ENCODE peak calls at places on chromosome 16, in five cellular contexts. One of them, this sample, is unnamed.

GRCh38 chr16:47182318-47182717 is 38.6 kb upstream of the NETO2 start:
- DNase-seq in upper lobe of right lung: no peak
- DNase-seq in fibroblast of mammary gland: no peak
- DNase-seq in GM12865: no peak
- DNase-seq in BE2C: no peak
- DNase-seq in this sample: no peak

GRCh38 chr16:78348886-78349285 is 249.4 kb downstream of the WWOX start:
- DNase-seq in upper lobe of right lung: no peak
- DNase-seq in fibroblast of mammary gland: no peak
- DNase-seq in GM12865: no peak
- DNase-seq in BE2C: no peak
- DNase-seq in this sample: no peak

GRCh38 chr16:67236551-67237395 is 9.8 kb downstream of the TMEM208 start:
- DNase-seq in upper lobe of right lung: peak; percentile 78
- DNase-seq in fibroblast of mammary gland: peak; percentile 67
- DNase-seq in GM12865: peak; percentile 81
- DNase-seq in BE2C: peak; percentile 94
- DNase-seq in this sample: peak; percentile 67

GRCh38 chr16:66300501-66300900 is 66.0 kb upstream of the CDH5 start:
- DNase-seq in upper lobe of right lung: no peak
- DNase-seq in fibroblast of mammary gland: no peak
- DNase-seq in GM12865: no peak
- DNase-seq in BE2C: no peak
- DNase-seq in this sample: no peak

GRCh38 chr16:75293173-75293572 is 41.7 kb upstream of the BCAR1 start:
- DNase-seq in upper lobe of right lung: no peak
- DNase-seq in fibroblast of mammary gland: no peak
- DNase-seq in GM12865: no peak
- DNase-seq in BE2C: no peak
- DNase-seq in this sample: no peak

GRCh38 chr16:74291577-74292208 is 4.9 kb upstream of the PSMD7 start:
- DNase-seq in upper lobe of right lung: no peak
- DNase-seq in fibroblast of mammary gland: peak; percentile 60
- DNase-seq in GM12865: no peak
- DNase-seq in BE2C: no peak
- DNase-seq in this sample: no peak

GRCh38 chr16:68069511-68070248 is 15.5 kb upstream of the NFATC3 start:
- DNase-seq in upper lobe of right lung: peak; percentile 80
- DNase-seq in fibroblast of mammary gland: no peak
- DNase-seq in GM12865: no peak
- DNase-seq in BE2C: no peak
- DNase-seq in this sample: no peak

GRCh38 chr16:10979717-10980601 is 35.6 kb downstream of the CLEC16A start:
- DNase-seq in upper lobe of right lung: no peak
- DNase-seq in fibroblast of mammary gland: no peak
- DNase-seq in GM12865: no peak
- DNase-seq in BE2C: no peak
- DNase-seq in this sample: peak; percentile 33

GRCh38 chr16:27639588-27640276 is 89.8 kb downstream of the KATNIP start:
- DNase-seq in upper lobe of right lung: no peak
- DNase-seq in fibroblast of mammary gland: peak; percentile 63
- DNase-seq in GM12865: peak; percentile 63
- DNase-seq in BE2C: peak; percentile 59
- DNase-seq in this sample: peak; percentile 62

GRCh38 chr16:53999841-54000240 is 286.7 kb downstream of the IRX3 start:
- DNase-seq in upper lobe of right lung: no peak
- DNase-seq in fibroblast of mammary gland: peak; percentile 28
- DNase-seq in GM12865: no peak
- DNase-seq in BE2C: no peak
- DNase-seq in this sample: peak; percentile 69

GRCh38 chr16:24943471-24943870 is 71.7 kb downstream of the ARHGAP17 start:
- DNase-seq in upper lobe of right lung: no peak
- DNase-seq in fibroblast of mammary gland: no peak
- DNase-seq in GM12865: no peak
- DNase-seq in BE2C: no peak
- DNase-seq in this sample: no peak

GRCh38 chr16:58500329-58501241 is 642 bp downstream of the NDRG4 start:
- DNase-seq in upper lobe of right lung: no peak
- DNase-seq in fibroblast of mammary gland: no peak
- DNase-seq in GM12865: no peak
- DNase-seq in BE2C: peak; percentile 45
- DNase-seq in this sample: no peak

GRCh38 chr16:7615565-7615964 is 282.9 kb downstream of the RBFOX1 start:
- DNase-seq in upper lobe of right lung: no peak
- DNase-seq in fibroblast of mammary gland: no peak
- DNase-seq in GM12865: no peak
- DNase-seq in BE2C: no peak
- DNase-seq in this sample: no peak

GRCh38 chr16:68297908-68298307 is 12.8 kb downstream of the SLC7A6OS start:
- DNase-seq in upper lobe of right lung: no peak
- DNase-seq in fibroblast of mammary gland: peak; percentile 30
- DNase-seq in GM12865: no peak
- DNase-seq in BE2C: no peak
- DNase-seq in this sample: no peak

GRCh38 chr16:72429566-72430160 is 257.7 kb upstream of the PMFBP1 start:
- DNase-seq in upper lobe of right lung: no peak
- DNase-seq in fibroblast of mammary gland: no peak
- DNase-seq in GM12865: no peak
- DNase-seq in BE2C: no peak
- DNase-seq in this sample: no peak

GRCh38 chr16:15440852-15441251 is 6.5 kb downstream of the BMERB1 start:
- DNase-seq in upper lobe of right lung: no peak
- DNase-seq in fibroblast of mammary gland: peak; percentile 84
- DNase-seq in GM12865: no peak
- DNase-seq in BE2C: no peak
- DNase-seq in this sample: peak; percentile 54

GRCh38 chr16:30997000-30997886 is 12.2 kb downstream of the HSD3B7 start:
- DNase-seq in upper lobe of right lung: peak; percentile 92
- DNase-seq in fibroblast of mammary gland: peak; percentile 75
- DNase-seq in GM12865: peak; percentile 93
- DNase-seq in BE2C: peak; percentile 86
- DNase-seq in this sample: peak; percentile 53

GRCh38 chr16:72291121-72291520 is 119.2 kb upstream of the PMFBP1 start:
- DNase-seq in upper lobe of right lung: no peak
- DNase-seq in fibroblast of mammary gland: peak; percentile 65
- DNase-seq in GM12865: no peak
- DNase-seq in BE2C: no peak
- DNase-seq in this sample: no peak

GRCh38 chr16:63614421-63614820 is 1507.4 kb downstream of the CDH11 start:
- DNase-seq in upper lobe of right lung: no peak
- DNase-seq in fibroblast of mammary gland: no peak
- DNase-seq in GM12865: no peak
- DNase-seq in BE2C: no peak
- DNase-seq in this sample: peak; percentile 46

GRCh38 chr16:11112723-11113348 is 143.2 kb downstream of the SOCS1 start:
- DNase-seq in upper lobe of right lung: no peak
- DNase-seq in fibroblast of mammary gland: no peak
- DNase-seq in GM12865: peak; percentile 73
- DNase-seq in BE2C: peak; percentile 65
- DNase-seq in this sample: no peak

GRCh38 chr16:88747588-88748301 is 37.3 kb downstream of the PIEZO1 start:
- DNase-seq in upper lobe of right lung: no peak
- DNase-seq in fibroblast of mammary gland: no peak
- DNase-seq in GM12865: peak; percentile 75
- DNase-seq in BE2C: no peak
- DNase-seq in this sample: no peak

GRCh38 chr16:85134076-85134793 is 22.0 kb upstream of the CIBAR2 start:
- DNase-seq in upper lobe of right lung: no peak
- DNase-seq in fibroblast of mammary gland: no peak
- DNase-seq in GM12865: no peak
- DNase-seq in BE2C: no peak
- DNase-seq in this sample: no peak

GRCh38 chr16:51657844-51658243 is 506.8 kb upstream of the SALL1 start:
- DNase-seq in upper lobe of right lung: no peak
- DNase-seq in fibroblast of mammary gland: no peak
- DNase-seq in GM12865: no peak
- DNase-seq in BE2C: no peak
- DNase-seq in this sample: no peak

GRCh38 chr16:49466881-49467280 is 93.3 kb downstream of the C16orf78 start:
- DNase-seq in upper lobe of right lung: no peak
- DNase-seq in fibroblast of mammary gland: no peak
- DNase-seq in GM12865: no peak
- DNase-seq in BE2C: no peak
- DNase-seq in this sample: no peak

GRCh38 chr16:50282955-50283631 is 16.7 kb downstream of the ADCY7 start:
- DNase-seq in upper lobe of right lung: no peak
- DNase-seq in fibroblast of mammary gland: no peak
- DNase-seq in GM12865: no peak
- DNase-seq in BE2C: no peak
- DNase-seq in this sample: no peak

GRCh38 chr16:29805232-29806095 is 865 bp upstream of the MAZ start:
- DNase-seq in upper lobe of right lung: peak; percentile 99
- DNase-seq in fibroblast of mammary gland: peak; percentile 96
- DNase-seq in GM12865: peak; percentile 99
- DNase-seq in BE2C: peak; percentile 98
- DNase-seq in this sample: peak; percentile 98
- TF ChIP-seq CTCF in upper lobe of right lung: no peak
- TF ChIP-seq CTCF in fibroblast of mammary gland: no peak
- TF ChIP-seq CTCF in GM12865: no peak
- TF ChIP-seq CTCF in BE2C: no peak
- TF ChIP-seq CTCF in this sample: no peak

GRCh38 chr16:12801511-12802042 is 2.1 kb downstream of the CPPED1 start:
- DNase-seq in upper lobe of right lung: no peak
- DNase-seq in fibroblast of mammary gland: peak; percentile 80
- DNase-seq in GM12865: peak; percentile 83
- DNase-seq in BE2C: no peak
- DNase-seq in this sample: peak; percentile 88

GRCh38 chr16:12804395-12804794 is 708 bp upstream of the CPPED1 start:
- DNase-seq in upper lobe of right lung: no peak
- DNase-seq in fibroblast of mammary gland: no peak
- DNase-seq in GM12865: no peak
- DNase-seq in BE2C: no peak
- DNase-seq in this sample: no peak

GRCh38 chr16:12803203-12804093 is at the start of gene CPPED1:
- DNase-seq in upper lobe of right lung: peak; percentile 98
- DNase-seq in fibroblast of mammary gland: peak; percentile 91
- DNase-seq in GM12865: peak; percentile 97
- DNase-seq in BE2C: peak; percentile 94
- DNase-seq in this sample: peak; percentile 95

GRCh38 chr16:12802048-12802447 is 1.6 kb downstream of the CPPED1 start:
- DNase-seq in upper lobe of right lung: no peak
- DNase-seq in fibroblast of mammary gland: no peak
- DNase-seq in GM12865: no peak
- DNase-seq in BE2C: no peak
- DNase-seq in this sample: no peak

DNA sequence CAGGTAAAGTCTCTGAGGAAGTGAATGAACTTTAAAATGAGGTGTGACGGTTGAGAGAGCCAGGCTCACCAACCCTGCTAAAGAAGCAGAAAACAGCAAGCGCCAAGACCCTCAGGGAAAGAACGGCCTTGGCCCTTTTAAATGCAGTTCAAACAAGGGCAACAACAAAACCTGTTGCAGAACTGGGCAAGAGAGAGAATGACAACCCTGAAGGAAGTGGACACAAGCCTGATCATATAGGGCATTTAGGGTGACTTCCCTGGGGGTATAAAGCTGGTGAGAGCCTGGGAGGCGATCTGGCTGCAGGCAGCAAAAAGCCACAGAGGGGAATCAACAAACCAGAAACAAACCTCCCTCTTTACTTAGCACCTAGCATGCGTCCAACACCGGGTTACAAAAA is 1.0 kb downstream of the CPPED1 start:
- DNase-seq in upper lobe of right lung: no peak
- DNase-seq in fibroblast of mammary gland: no peak
- DNase-seq in GM12865: no peak
- DNase-seq in BE2C: no peak
- DNase-seq in this sample: no peak
- H3K4me3 ChIP-seq in upper lobe of right lung: peak overlapping the region; percentile 81
- H3K4me3 ChIP-seq in fibroblast of mammary gland: peak overlapping the region; percentile 92
- H3K4me3 ChIP-seq in GM12865: peak overlapping the region; percentile 97
- H3K4me3 ChIP-seq in BE2C: peak overlapping the region; percentile 79
- H3K4me3 ChIP-seq in this sample: peak overlapping the region; percentile 62

DNA sequence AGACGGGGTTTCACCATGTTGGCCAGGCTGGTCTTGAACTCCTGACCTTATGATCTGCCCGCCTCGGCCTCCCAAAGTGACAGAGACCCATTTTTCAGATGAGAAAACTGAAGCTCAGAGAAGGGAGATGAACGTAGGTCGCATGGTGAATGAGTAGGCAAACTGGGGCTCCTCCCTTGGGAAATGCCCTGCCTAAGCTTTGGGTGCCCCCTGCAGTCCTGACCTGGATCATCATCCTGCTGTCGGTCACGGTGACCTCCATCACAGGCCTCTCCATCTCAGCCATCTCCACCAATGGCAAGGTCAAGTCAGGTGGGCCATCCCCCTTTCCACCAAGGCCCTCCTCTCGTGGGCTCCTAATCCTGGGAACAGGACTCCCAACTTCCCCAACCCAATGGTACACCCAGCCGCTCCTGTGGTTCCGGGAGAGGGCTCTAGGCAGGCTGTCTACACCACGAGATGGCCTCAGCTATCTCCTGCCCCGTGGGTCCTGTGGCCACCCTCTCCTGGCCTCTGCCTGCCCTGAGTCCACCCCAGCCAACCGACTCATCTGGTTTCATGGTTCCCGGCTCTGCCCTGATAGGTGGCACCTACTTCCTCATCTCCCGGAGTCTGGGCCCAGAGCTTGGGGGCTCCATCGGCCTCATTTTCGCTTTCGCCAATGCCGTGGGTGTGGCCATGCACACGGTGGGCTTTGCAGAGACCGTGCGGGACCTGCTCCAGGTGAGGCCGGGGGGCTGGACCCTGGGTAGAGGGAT is 4.7 kb downstream of the SLC12A3 start:
- DNase-seq in upper lobe of right lung: no peak
- DNase-seq in fibroblast of mammary gland: peak; percentile 39
- DNase-seq in GM12865: peak; percentile 78
- DNase-seq in BE2C: no peak
- DNase-seq in this sample: no peak
- TF ChIP-seq CTCF in upper lobe of right lung: peak; percentile 38
- TF ChIP-seq CTCF in fibroblast of mammary gland: peak; percentile 20
- TF ChIP-seq CTCF in GM12865: peak; percentile 50
- TF ChIP-seq CTCF in BE2C: peak; percentile 28
- TF ChIP-seq CTCF in this sample: peak; percentile 25

DNA sequence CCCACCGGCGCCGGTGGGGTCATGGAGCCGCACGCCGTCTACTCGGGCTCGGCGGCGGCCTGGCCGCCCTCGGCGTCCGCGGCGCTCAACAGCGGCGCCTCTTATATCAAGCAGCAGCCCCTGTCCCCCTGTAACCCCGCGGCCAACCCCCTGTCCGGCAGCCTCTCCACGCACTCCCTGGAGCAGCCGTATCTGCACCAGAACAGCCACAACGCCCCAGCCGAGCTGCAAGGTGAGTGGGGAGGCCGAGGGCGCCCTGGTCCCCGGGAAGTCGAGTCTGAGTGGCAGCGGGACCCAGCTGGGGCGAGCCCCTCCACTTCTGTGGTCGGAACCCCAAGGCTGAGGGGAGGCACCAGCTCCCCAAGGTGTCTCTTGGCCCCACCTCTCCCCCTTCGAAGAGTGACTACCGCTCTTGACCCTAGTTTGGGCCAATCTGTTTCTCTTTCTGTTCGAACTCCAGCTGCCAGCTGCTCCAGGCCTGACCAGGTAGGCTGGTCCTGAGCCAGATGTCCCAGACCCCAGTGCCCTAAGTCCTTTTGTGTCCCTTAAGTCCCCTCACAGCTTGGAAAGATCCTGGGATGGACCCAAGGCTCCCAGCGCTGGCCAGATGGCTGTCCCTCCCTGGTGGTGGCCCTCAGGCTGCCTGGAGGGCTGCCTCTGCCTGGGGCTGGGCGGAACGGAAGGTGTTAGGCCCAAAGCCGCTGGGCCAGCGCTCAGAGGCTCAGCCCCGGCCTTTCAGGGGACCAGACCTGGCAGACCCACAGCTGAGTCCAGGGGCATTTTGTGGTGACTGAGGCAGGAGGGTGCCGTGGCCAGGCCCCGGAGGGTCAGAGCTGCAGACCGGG is 1.2 kb downstream of the FOXF1 start:
- DNase-seq in upper lobe of right lung: no peak
- DNase-seq in fibroblast of mammary gland: no peak
- DNase-seq in GM12865: no peak
- DNase-seq in BE2C: no peak
- DNase-seq in this sample: no peak
- H3K4me3 ChIP-seq in upper lobe of right lung: peak overlapping the region; percentile 62
- H3K4me3 ChIP-seq in fibroblast of mammary gland: peak overlapping the region; percentile 47
- H3K4me3 ChIP-seq in GM12865: no peak overlapping the region
- H3K4me3 ChIP-seq in BE2C: no peak overlapping the region
- H3K4me3 ChIP-seq in this sample: peak overlapping the region; percentile 60